ENCODE peak calls at places on chromosome 10, in nine cellular contexts. D, T, R, P, H, C, S, K and A are unnamed samples.

GRCh38 chr10:114272696-114273095 is 33.6 kb downstream of the VWA2 start:
- DNase-seq in D (no peak), T (no peak), R (no peak), P (no peak), H (no peak), C (no peak), S (no peak), K (no peak), A (no peak)

GRCh38 chr10:73414230-73414981 is 548 bp upstream of the ANXA7 start:
- DNase-seq in D (no peak), T (no peak), R (no peak), P (no peak), H (no peak), C (no peak), S (peak; percentile 48), K (no peak), A (no peak)

GRCh38 chr10:93680414-93681047 is 21.9 kb downstream of the FRA10AC1 start:
- DNase-seq in D (no peak), T (no peak), R (peak; percentile 59), P (no peak), H (no peak), C (no peak), S (no peak), K (peak; percentile 4), A (no peak)

GRCh38 chr10:34528320-34528719 is 286.8 kb downstream of the PARD3 start:
- DNase-seq in D (peak; percentile 84), T (no peak), R (peak; percentile 79), P (no peak), H (no peak), C (peak; percentile 73), S (no peak), K (peak; percentile 99), A (no peak)

GRCh38 chr10:119235381-119235780 is 28.0 kb downstream of the GRK5 start:
- DNase-seq in D (no peak), T (peak; percentile 66), R (peak; percentile 38), P (no peak), H (no peak), C (no peak), S (no peak), K (peak; percentile 53), A (no peak)

GRCh38 chr10:129031233-129032150 is 435.5 kb upstream of the MGMT start:
- DNase-seq in D (peak; percentile 89), T (peak; percentile 45), R (peak; percentile 54), P (no peak), H (peak; percentile 35), C (peak; percentile 82), S (peak; percentile 43), K (no peak), A (no peak)

GRCh38 chr10:72539137-72539536 is 86.7 kb downstream of the MICU1 start:
- DNase-seq in D (no peak), T (no peak), R (no peak), P (no peak), H (no peak), C (no peak), S (no peak), K (no peak), A (no peak)

GRCh38 chr10:124619195-124619594 is 125.0 kb downstream of the FAM53B start:
- DNase-seq in D (no peak), T (no peak), R (peak; percentile 26), P (no peak), H (no peak), C (no peak), S (no peak), K (peak; percentile 16), A (peak; percentile 64)

GRCh38 chr10:54133201-54133600 is 667.8 kb downstream of the PCDH15 start:
- DNase-seq in D (no peak), T (no peak), R (peak; percentile 24), P (no peak), H (no peak), C (no peak), S (no peak), K (no peak), A (no peak)

GRCh38 chr10:109866168-109866994 is 56.9 kb downstream of the XPNPEP1 start:
- DNase-seq in D (peak; percentile 71), T (peak; percentile 30), R (peak; percentile 33), P (no peak), H (peak; percentile 23), C (no peak), S (no peak), K (no peak), A (no peak)

GRCh38 chr10:22850541-22850940 is 77.3 kb upstream of the ARMC3 start:
- DNase-seq in D (no peak), T (no peak), R (no peak), P (no peak), H (no peak), C (no peak), S (no peak), K (peak; percentile 46), A (no peak)

GRCh38 chr10:100477970-100478369 is 15.2 kb downstream of the WNT8B start:
- DNase-seq in D (no peak), T (no peak), R (no peak), P (no peak), H (no peak), C (no peak), S (no peak), K (no peak), A (no peak)

GRCh38 chr10:122271076-122271475 is at the start of gene BTBD16:
- DNase-seq in D (peak; percentile 40), T (no peak), R (no peak), P (no peak), H (no peak), C (no peak), S (no peak), K (no peak), A (no peak)

GRCh38 chr10:116287906-116288501 is 15.0 kb upstream of the GFRA1 start:
- DNase-seq in D (peak; percentile 66), T (peak; percentile 37), R (peak; percentile 77), P (no peak), H (peak; percentile 54), C (no peak), S (peak; percentile 22), K (no peak), A (no peak)
- TF ChIP-seq CTCF in D (peak; percentile 91), T (peak; percentile 59), R (peak; percentile 72), P (peak; percentile 73), H (peak; percentile 87), C (peak; percentile 88), S (peak; percentile 64), K (peak; percentile 77), A (peak; percentile 19)

GRCh38 chr10:790821-791551 is 101.5 kb upstream of the DIP2C start:
- DNase-seq in D (peak; percentile 51), T (no peak), R (no peak), P (peak; percentile 40), H (no peak), C (no peak), S (no peak), K (no peak), A (peak; percentile 60)

GRCh38 chr10:791639-792038 is 102.2 kb upstream of the DIP2C start:
- DNase-seq in D (no peak), T (no peak), R (no peak), P (peak; percentile 13), H (no peak), C (no peak), S (no peak), K (no peak), A (no peak)

GRCh38 chr10:792792-793100 is 103.3 kb upstream of the DIP2C start:
- DNase-seq in D (no peak), T (no peak), R (peak; percentile 89), P (no peak), H (no peak), C (no peak), S (no peak), K (peak; percentile 55), A (no peak)

GRCh38 chr10:789831-790701 is 100.6 kb upstream of the DIP2C start:
- DNase-seq in D (peak; percentile 57), T (no peak), R (no peak), P (peak; percentile 54), H (no peak), C (no peak), S (no peak), K (no peak), A (no peak)

GRCh38 chr10:792083-792791 is 102.8 kb upstream of the DIP2C start:
- DNase-seq in D (peak; percentile 29), T (no peak), R (no peak), P (peak; percentile 19), H (no peak), C (peak; percentile 22), S (no peak), K (no peak), A (peak; percentile 44)
- H3K27ac ChIP-seq in D (no peak overlapping the region), T (no peak overlapping the region), R (no peak overlapping the region), P (no peak overlapping the region), H (no peak overlapping the region), C (no peak overlapping the region), S (no peak overlapping the region), K (no peak overlapping the region), A (no peak overlapping the region)

GRCh38 chr10:30455816-30456215 is 21.8 kb downstream of the MAP3K8 start:
- DNase-seq in D (no peak), T (no peak), R (no peak), P (no peak), H (no peak), C (no peak), S (peak; percentile 31), K (no peak), A (no peak)
- H3K4me1 ChIP-seq in D (no peaks in the 10 kb centered on the region), T (peaks cover 38% of the 10 kb centered on the region), R (peaks cover 21% of the 10 kb centered on the region), P (no peaks in the 10 kb centered on the region), H (no peaks in the 10 kb centered on the region), C (peaks cover 7% of the 10 kb centered on the region), S (no peaks in the 10 kb centered on the region), K (peaks cover 19% of the 10 kb centered on the region), A (peaks cover 85% of the 10 kb centered on the region)

GRCh38 chr10:69425041-69425440 is 8.3 kb upstream of the TACR2 start:
- DNase-seq in D (no peak), T (no peak), R (no peak), P (no peak), H (no peak), C (no peak), S (no peak), K (no peak), A (no peak)

GRCh38 chr10:69422676-69423075 is 6.0 kb upstream of the TACR2 start:
- DNase-seq in D (no peak), T (no peak), R (no peak), P (no peak), H (no peak), C (no peak), S (no peak), K (no peak), A (peak; percentile 14)

GRCh38 chr10:69426376-69426727 is 9.6 kb upstream of the TACR2 start:
- DNase-seq in D (no peak), T (no peak), R (no peak), P (no peak), H (no peak), C (no peak), S (no peak), K (peak; percentile 52), A (no peak)

GRCh38 chr10:69428138-69428537 is 11.4 kb upstream of the TACR2 start:
- DNase-seq in D (no peak), T (no peak), R (no peak), P (no peak), H (no peak), C (no peak), S (no peak), K (no peak), A (no peak)

GRCh38 chr10:69425513-69426298 is 9.0 kb upstream of the TACR2 start:
- DNase-seq in D (no peak), T (no peak), R (no peak), P (no peak), H (peak; percentile 70), C (no peak), S (peak; percentile 73), K (no peak), A (no peak)
- TF ChIP-seq CTCF in D (no peak), T (no peak), R (no peak), P (no peak), H (no peak), C (no peak), S (no peak), K (no peak), A (no peak)